ENCODE peak calls at places on chromosomes 7 and 10, in seven cellular contexts. R is mesenchymal stem cell, A is mesendoderm, S is IMR-90, T is H9, M is H1, E is trophoblast cell. V is an unnamed sample.

GRCh38 chr7:138712652-138713051 is 11.5 kb upstream of the SVOPL start:
- DNase-seq in R (no peak), T (no peak), S (no peak), E (no peak), M (no peak), A (no peak), V (no peak)

GRCh38 chr10:114560144-114560543 is 97.9 kb downstream of the ABLIM1 start:
- DNase-seq in E (no peak), S (no peak), A (no peak), R (no peak), T (no peak), M (no peak), V (no peak)

GRCh38 chr10:133179651-133180050 is 19.6 kb downstream of the KNDC1 start:
- DNase-seq in A (no peak), S (no peak), E (no peak), R (no peak), T (no peak), M (no peak), V (no peak)

GRCh38 chr7:142776206-142776844 is 5.6 kb downstream of the PRSS2 start:
- DNase-seq in A (no peak), E (no peak), T (no peak), R (peak; percentile 38), M (no peak), S (peak; percentile 40), V (no peak)

GRCh38 chr10:62015994-62016393 is 114.5 kb downstream of the ARID5B start:
- DNase-seq in A (no peak), T (no peak), R (peak; percentile 45), E (peak; percentile 92), S (peak; percentile 55), M (no peak), V (no peak)

GRCh38 chr10:96478317-96478716 is 35.4 kb downstream of the TLL2 start:
- DNase-seq in M (no peak), T (no peak), A (no peak), S (no peak), R (no peak), E (no peak), V (no peak)

GRCh38 chr10:76049581-76050290 is 618.3 kb downstream of the LRMDA start:
- DNase-seq in E (no peak), A (no peak), M (no peak), R (peak; percentile 45), T (no peak), S (no peak), V (no peak)

GRCh38 chr10:1274746-1275544 is 218.8 kb downstream of the WDR37 start:
- DNase-seq in E (no peak), R (no peak), T (no peak), M (no peak), A (no peak), S (no peak), V (no peak)

GRCh38 chr10:112811741-112812551 is 138.1 kb upstream of the TCF7L2 start:
- DNase-seq in A (peak; percentile 94), M (peak; percentile 94), E (peak; percentile 86), R (peak; percentile 90), S (peak; percentile 94), T (peak; percentile 85), V (no peak)

GRCh38 chr7:108046952-108047506 is 44.1 kb upstream of the LAMB1 start:
- DNase-seq in T (no peak), M (no peak), A (no peak), R (no peak), S (no peak), E (no peak), V (no peak)

GRCh38 chr7:83413831-83414230 is 235.1 kb downstream of the SEMA3E start:
- DNase-seq in M (no peak), E (no peak), A (no peak), R (peak; percentile 20), S (no peak), T (no peak), V (no peak)

GRCh38 chr10:117274509-117274908 is 33.6 kb downstream of the SLC18A2 start:
- DNase-seq in M (no peak), S (no peak), E (no peak), R (no peak), T (no peak), A (no peak), V (no peak)

DNA sequence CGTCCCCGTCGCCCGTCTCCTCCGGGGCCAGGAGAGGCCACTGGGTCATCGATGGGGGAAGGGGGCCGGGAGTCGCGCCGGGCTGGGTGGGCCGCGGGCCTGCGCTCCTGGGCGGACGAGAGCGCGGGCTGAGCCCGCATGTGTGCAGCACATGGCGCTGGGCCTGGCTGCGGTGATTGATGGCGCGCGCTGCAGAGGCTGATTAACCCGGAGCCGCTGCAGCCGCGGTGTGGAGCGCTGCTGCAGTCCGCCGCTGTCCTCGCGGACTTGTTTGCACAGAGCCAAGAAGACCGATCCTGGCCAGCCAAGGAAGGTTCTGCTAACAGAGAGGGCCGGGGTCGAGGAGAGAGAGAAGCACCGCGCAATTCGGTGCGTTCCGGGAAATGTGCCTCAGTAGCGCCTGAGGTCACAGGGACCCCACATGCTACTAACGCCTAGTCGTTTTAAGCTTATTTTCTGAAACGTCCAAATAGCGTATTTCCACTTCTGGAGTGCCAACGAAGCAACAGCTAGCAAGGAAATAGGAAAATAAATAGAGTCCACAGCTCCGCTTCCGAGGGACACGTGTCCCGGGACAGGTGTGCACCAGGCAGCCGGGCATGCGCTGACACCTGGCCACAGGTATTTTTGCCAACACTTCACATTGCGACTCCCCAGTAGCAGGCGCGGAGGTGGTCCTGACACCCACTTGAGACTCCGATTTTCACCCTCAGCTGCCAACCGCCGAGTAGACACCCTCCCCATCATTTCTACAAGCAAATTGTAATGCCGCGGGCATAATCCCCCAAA is 6.2 kb downstream of the MNX1 start:
- DNase-seq in E (no peak), T (no peak), A (peak; percentile 72), S (peak; percentile 13), M (no peak), R (peak; percentile 33), V (no peak)
- H3K23ac ChIP-seq in E (no peak overlapping the region), T (no peak overlapping the region), A (no peak overlapping the region), S (no peak overlapping the region), M (no peak overlapping the region), R (peak overlapping the region; percentile 55), V (peak overlapping the region; percentile 45)

DNA sequence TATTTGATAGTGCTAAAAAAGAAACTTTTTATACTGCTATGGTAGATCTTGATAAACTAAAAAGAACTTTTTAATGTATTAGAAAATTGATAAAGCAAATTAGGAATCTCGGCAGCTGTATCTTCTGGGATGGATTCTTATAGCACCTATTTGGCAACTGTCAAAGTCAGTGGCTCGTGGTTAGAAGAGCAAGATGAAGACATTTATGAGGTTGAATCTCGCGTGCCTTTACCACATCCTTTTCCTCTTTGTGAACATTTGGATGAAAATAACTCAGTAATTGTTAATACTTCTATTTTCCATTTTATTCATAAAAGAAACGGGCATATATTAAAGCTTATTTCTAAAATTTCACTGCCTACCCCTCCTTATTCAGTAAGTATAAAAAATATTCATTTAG is 76.2 kb downstream of the CYP51A1 start:
- DNase-seq in E (no peak), R (no peak), A (no peak), S (no peak), M (no peak), T (no peak), V (no peak)
- H3K23ac ChIP-seq in E (no peak overlapping the region), R (no peak overlapping the region), A (no peak overlapping the region), S (no peak overlapping the region), M (no peak overlapping the region), T (no peak overlapping the region), V (no peak overlapping the region)

GRCh38 chr7:91722831-91723230 is 157.7 kb downstream of the MTERF1 start:
- DNase-seq in E (no peak), M (no peak), T (no peak), S (no peak), A (no peak), R (no peak), V (no peak)

GRCh38 chr7:91720255-91720937 is 160.1 kb downstream of the MTERF1 start:
- DNase-seq in M (no peak), S (peak; percentile 1), T (no peak), A (peak; percentile 3), E (no peak), R (no peak), V (no peak)

GRCh38 chr7:91719008-91719407 is 161.5 kb downstream of the MTERF1 start:
- DNase-seq in S (no peak), A (peak; percentile 77), M (no peak), R (no peak), E (no peak), T (no peak), V (no peak)

GRCh38 chr7:91713669-91714068 is 166.8 kb downstream of the MTERF1 start:
- DNase-seq in M (no peak), E (no peak), A (no peak), T (no peak), R (no peak), S (no peak), V (no peak)

DNA sequence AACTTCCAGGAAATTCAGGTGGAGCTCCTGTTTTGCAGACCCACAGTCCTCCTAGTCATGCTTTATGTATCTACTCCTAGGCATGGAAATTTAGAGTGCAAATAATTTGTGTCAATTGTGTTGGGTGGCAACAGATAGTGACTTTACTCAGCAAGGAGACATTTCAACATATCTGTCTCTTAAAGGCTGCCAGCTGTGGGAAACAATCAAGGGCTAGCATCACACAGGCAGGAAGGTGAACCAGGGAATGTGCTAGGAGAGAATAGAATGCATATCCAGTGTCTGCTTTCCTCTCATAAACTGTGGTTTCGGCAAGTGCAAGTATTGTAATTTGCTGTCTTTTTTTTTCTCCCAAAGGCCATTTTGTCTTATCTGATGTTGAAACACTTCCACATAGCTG is 162.4 kb downstream of the MTERF1 start:
- DNase-seq in R (no peak), S (no peak), T (no peak), A (peak; percentile 72), E (no peak), M (no peak), V (no peak)
- H3K23ac ChIP-seq in R (no peak overlapping the region), S (no peak overlapping the region), T (no peak overlapping the region), A (no peak overlapping the region), E (no peak overlapping the region), M (no peak overlapping the region), V (no peak overlapping the region)

DNA sequence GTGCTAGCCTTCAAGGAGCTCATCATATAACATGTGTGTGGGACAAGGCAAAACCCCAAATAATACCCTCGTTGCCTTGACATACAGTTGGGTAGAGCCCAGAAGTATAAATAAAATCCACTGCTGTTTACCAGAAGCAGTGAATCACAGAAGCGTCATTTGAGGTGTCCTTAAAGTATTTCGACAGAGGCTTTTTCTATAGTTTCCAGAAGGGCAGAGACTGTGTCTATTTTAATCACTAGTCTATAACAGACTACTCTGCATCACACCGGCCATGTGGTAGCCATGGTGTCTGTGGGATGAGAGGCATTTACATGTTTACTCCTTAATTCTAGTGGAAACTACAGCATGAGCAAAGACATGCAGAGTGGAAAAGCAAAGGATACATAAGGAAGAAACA is 131.3 kb downstream of the CTTNBP2 start:
- DNase-seq in A (no peak), E (no peak), R (peak; percentile 88), T (no peak), M (no peak), S (peak; percentile 80), V (no peak)
- H3K23ac ChIP-seq in A (no peak overlapping the region), E (no peak overlapping the region), R (no peak overlapping the region), T (no peak overlapping the region), M (no peak overlapping the region), S (no peak overlapping the region), V (no peak overlapping the region)

GRCh38 chr10:43186150-43186549 is 47.9 kb downstream of the CSGALNACT2 start:
- DNase-seq in A (no peak), T (no peak), M (no peak), R (peak; percentile 29), S (no peak), E (no peak), V (no peak)
- H3K23ac ChIP-seq in A (no peak overlapping the region), T (no peak overlapping the region), M (no peak overlapping the region), R (no peak overlapping the region), S (no peak overlapping the region), E (no peak overlapping the region), V (no peak overlapping the region)

GRCh38 chr7:104998040-104998752 is 15.8 kb upstream of the KMT2E start:
- DNase-seq in M (no peak), S (no peak), A (no peak), R (no peak), E (no peak), T (no peak), V (no peak)
- H3K23ac ChIP-seq in M (no peak overlapping the region), S (no peak overlapping the region), A (no peak overlapping the region), R (no peak overlapping the region), E (no peak overlapping the region), T (no peak overlapping the region), V (no peak overlapping the region)

V was measured in neuronal stem cell.